ENCODE peak calls at places on chromosome 1, in ten cellular contexts. J is iPS-NIHi11; T is H7; V is RPMI7951; G is GM12878; D is NCI-H446; Q is ELF-1; U is activated CD8-positive, alpha-beta memory T cell treated with anti-CD3 and anti-CD28 coated beads, Interleukin-2, amount 50 U/mL, for 4 hours; C is HS-27A; I is GM04503. K is an unnamed sample.

GRCh38 chr1:235875236-235875635 is 8.5 kb upstream of the LYST start:
- DNase-seq in I (no peak), Q (no peak), J (no peak), C (no peak), U (no peak), D (no peak), T (no peak), G (no peak), V (no peak), K (no peak)

GRCh38 chr1:202210370-202210769 is 16.8 kb downstream of the LGR6 start:
- DNase-seq in G (no peak), V (peak), I (no peak), T (peak), J (peak), C (no peak), Q (peak), D (peak), U (no peak), K (no peak)

GRCh38 chr1:210527091-210527490 is 198.4 kb downstream of the HHAT start:
- DNase-seq in T (no peak), G (no peak), Q (peak), D (no peak), I (no peak), V (no peak), U (no peak), C (no peak), J (no peak), K (no peak)

GRCh38 chr1:179175011-179175934 is 54.2 kb downstream of the ABL2 start:
- DNase-seq in G (no peak), I (peak), C (no peak), U (no peak), V (peak), T (no peak), Q (peak), D (peak), J (no peak), K (peak)

GRCh38 chr1:55741516-55741915 is 526.4 kb upstream of the USP24 start:
- DNase-seq in Q (no peak), D (no peak), T (no peak), V (no peak), J (no peak), I (no peak), G (no peak), U (no peak), C (no peak), K (no peak)

GRCh38 chr1:204507317-204508105 is 8.7 kb upstream of the MDM4 start:
- DNase-seq in D (peak), J (peak), C (no peak), U (no peak), Q (peak), G (no peak), V (peak), T (peak), I (no peak), K (peak)

GRCh38 chr1:196002906-196003305 is 605.3 kb downstream of the KCNT2 start:
- DNase-seq in C (no peak), G (no peak), Q (no peak), V (no peak), I (no peak), D (no peak), J (peak), T (no peak), U (no peak), K (no peak)

GRCh38 chr1:78836736-78837135 is 169.8 kb downstream of the ADGRL4 start:
- DNase-seq in T (no peak), U (no peak), I (no peak), C (no peak), G (no peak), Q (no peak), V (peak), D (no peak), J (no peak), K (no peak)

GRCh38 chr1:36320291-36320758 is 3.1 kb downstream of the EVA1B start:
- DNase-seq in V (no peak), D (no peak), J (no peak), I (no peak), U (no peak), T (no peak), Q (no peak), C (no peak), G (no peak), K (no peak)

GRCh38 chr1:6351480-6352137 is 42.0 kb downstream of the ACOT7 start:
- DNase-seq in C (no peak), V (no peak), T (no peak), G (no peak), Q (no peak), D (peak), J (no peak), U (no peak), I (no peak), K (no peak)

GRCh38 chr1:223106856-223107255 is 36.2 kb downstream of the TLR5 start:
- DNase-seq in G (no peak), U (no peak), Q (no peak), J (no peak), C (no peak), T (no peak), V (peak), D (no peak), I (no peak), K (no peak)

GRCh38 chr1:3799976-3800685 is 3.8 kb upstream of the LRRC47 start:
- DNase-seq in D (no peak), Q (no peak), C (no peak), J (no peak), G (no peak), V (peak), T (peak), U (no peak), I (no peak), K (no peak)

GRCh38 chr1:27572679-27573426 is 31.1 kb downstream of the AHDC1 start:
- DNase-seq in T (no peak), G (no peak), U (no peak), J (no peak), C (no peak), V (no peak), D (no peak), I (no peak), Q (peak), K (no peak)